ENCODE peak calls at places on chromosomes 16 and 17, in five cellular contexts. E is stomach, F is A549, G is transverse colon, Q is sigmoid colon. C is an unnamed sample.

GRCh38 chr17:35368086-35368824 is 5.2 kb downstream of the SLFN11 start:
- DNase-seq in F (no peak), Q (no peak), G (peak; percentile 46), E (no peak), C (no peak)

GRCh38 chr17:57900991-57901743 is 51.3 kb upstream of the MRPS23 start:
- DNase-seq in Q (no peak), F (no peak), G (peak; percentile 41), E (peak; percentile 75), C (no peak)

GRCh38 chr17:43832168-43832975 is 574 bp downstream of the MPP3 start:
- DNase-seq in Q (peak; percentile 79), G (peak; percentile 62), F (peak; percentile 76), E (peak; percentile 69), C (peak; percentile 69)

GRCh38 chr16:31224092-31224955 is 7.4 kb upstream of the PYDC1 start:
- DNase-seq in E (no peak), Q (no peak), G (no peak), F (no peak), C (no peak)

GRCh38 chr16:19502395-19503131 is 19.3 kb downstream of the GDE1 start:
- DNase-seq in E (peak; percentile 80), G (peak; percentile 83), Q (peak; percentile 77), F (peak; percentile 82), C (peak; percentile 73)

GRCh38 chr17:38577244-38577643 is 28.5 kb downstream of the SRCIN1 start:
- DNase-seq in E (no peak), G (no peak), F (peak; percentile 45), Q (no peak), C (no peak)

GRCh38 chr16:21663889-21664647 is at the start of gene OTOA:
- DNase-seq in G (peak; percentile 23), E (no peak), Q (no peak), F (no peak), C (peak; percentile 25)

GRCh38 chr17:4006165-4006589 is 41.9 kb upstream of the ATP2A3 start:
- DNase-seq in G (no peak), F (no peak), Q (peak; percentile 60), E (no peak), C (no peak)

GRCh38 chr16:81319221-81319912 is 4.6 kb downstream of the GAN start:
- DNase-seq in Q (no peak), G (no peak), E (no peak), F (peak; percentile 22), C (no peak)

GRCh38 chr16:89191901-89192184 is 8.5 kb downstream of the SLC22A31 start:
- DNase-seq in Q (no peak), E (no peak), G (no peak), F (no peak), C (no peak)

GRCh38 chr16:27436065-27436464 is 34.1 kb downstream of the IL21R start:
- DNase-seq in E (no peak), F (no peak), Q (peak; percentile 38), G (no peak), C (no peak)

GRCh38 chr17:64685705-64686104 is 23.6 kb upstream of the SMURF2 start:
- DNase-seq in Q (no peak), F (no peak), G (no peak), E (no peak), C (no peak)
- TF ChIP-seq EP300 in Q (no peak), F (no peak), G (no peak), E (no peak), C (no peak)

GRCh38 chr16:69120096-69120664 is 12.2 kb downstream of the CHTF8 start:
- DNase-seq in F (no peak), G (no peak), E (no peak), Q (no peak), C (no peak)

GRCh38 chr16:69119536-69119935 is 12.9 kb downstream of the CHTF8 start:
- DNase-seq in Q (no peak), G (no peak), F (no peak), E (no peak), C (peak; percentile 26)

GRCh38 chr16:69127966-69128510 is 4.3 kb downstream of the CHTF8 start:
- DNase-seq in Q (no peak), G (no peak), E (no peak), F (no peak), C (no peak)

GRCh38 chr16:69126221-69126620 is 6.2 kb downstream of the CHTF8 start:
- DNase-seq in G (no peak), Q (no peak), E (no peak), F (no peak), C (no peak)

GRCh38 chr16:69123894-69124293 is 8.5 kb downstream of the CHTF8 start:
- DNase-seq in Q (no peak), G (peak; percentile 60), F (peak; percentile 78), E (peak; percentile 57), C (peak; percentile 50)
- TF ChIP-seq POLR2A in Q (no peak), G (no peak), F (no peak), E (no peak), C (no peak)

DNA sequence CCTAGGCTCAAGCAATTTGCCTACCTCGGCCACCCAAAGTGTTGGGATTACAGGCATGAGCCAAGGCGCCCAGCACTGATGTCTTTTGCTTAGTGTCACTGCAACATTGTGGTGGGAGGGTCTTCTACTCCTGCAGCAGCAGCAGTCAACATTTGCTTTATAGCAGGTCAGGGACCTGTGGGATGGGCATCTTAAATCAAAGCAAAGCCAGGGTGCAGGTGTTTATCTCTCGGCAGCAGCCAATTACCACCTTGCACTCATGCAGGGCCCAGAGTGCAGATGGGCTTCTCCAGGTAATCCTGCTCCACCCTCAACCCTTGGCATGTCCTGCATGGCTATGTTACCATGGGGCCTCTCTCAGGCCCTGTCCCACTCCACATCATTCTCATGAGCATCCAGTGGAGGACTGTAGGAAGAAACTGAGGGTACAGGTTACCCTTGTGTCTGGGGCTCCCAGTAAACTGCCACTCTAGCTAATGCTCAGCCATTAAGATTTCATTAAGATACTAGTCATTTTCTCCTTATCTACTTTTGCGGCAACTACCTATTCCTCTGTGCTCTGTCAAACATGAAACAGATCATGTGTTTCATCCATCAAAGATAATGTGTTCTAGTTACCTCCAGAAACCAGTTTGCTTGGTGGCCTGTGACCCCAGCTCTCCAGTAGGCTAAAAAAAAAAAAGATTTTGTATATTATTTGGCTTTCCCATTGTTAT is 16.8 kb downstream of the ADGRG5 start:
- DNase-seq in G (no peak), F (no peak), Q (no peak), E (no peak), C (no peak)
- TF ChIP-seq EP300 in G (no peak), F (no peak), Q (no peak), E (no peak), C (no peak)

GRCh38 chr16:66923247-66923851 is 2.0 kb downstream of the RRAD start:
- DNase-seq in Q (peak; percentile 90), E (no peak), G (no peak), F (no peak), C (peak; percentile 75)
- TF ChIP-seq POLR2A in Q (no peak), E (no peak), G (no peak), F (no peak), C (no peak)